ENCODE peak calls at places on chromosomes 3 and 15, in ten cellular contexts. R is RWPE1; A is OCI-LY7; U is H1; D is Peyer's patch; Z is GM23248; S is stomach; Y is upper lobe of left lung; F is CD8-positive, alpha-beta T cell; K is A549. I is an unnamed sample.

GRCh38 chr3:49263490-49263889 is 13.5 kb downstream of the C3orf62 start:
- DNase-seq in R (no peak), A (no peak), U (no peak), D (no peak), Z (no peak), S (no peak), Y (no peak), F (no peak), K (no peak), I (no peak)

GRCh38 chr3:156865732-156866131 is 39.6 kb downstream of the LEKR1 start:
- DNase-seq in R (no peak), A (no peak), U (no peak), D (no peak), Z (peak), S (no peak), Y (no peak), F (no peak), K (no peak), I (no peak)

GRCh38 chr3:45979378-45979777 is 16.2 kb downstream of the FYCO1 start:
- DNase-seq in R (no peak), A (no peak), U (no peak), D (no peak), Z (no peak), S (no peak), Y (peak), F (no peak), K (no peak), I (no peak)

GRCh38 chr15:84598993-84599392 is 1.8 kb upstream of the ZSCAN2 start:
- DNase-seq in R (peak), A (peak), U (peak), D (peak), Z (peak), S (peak), Y (peak), F (no peak), K (peak), I (peak)

GRCh38 chr3:197269024-197269423 is 29.4 kb downstream of the DLG1 start:
- DNase-seq in R (no peak), A (no peak), U (no peak), D (no peak), Z (no peak), S (no peak), Y (no peak), F (no peak), K (no peak), I (no peak)

GRCh38 chr3:58333206-58334012 is 717 bp downstream of the PXK start:
- DNase-seq in R (peak), A (peak), U (peak), D (peak), Z (peak), S (peak), Y (peak), F (peak), K (no peak), I (peak)

GRCh38 chr3:101784850-101785613 is 6.0 kb downstream of the NXPE3 start:
- DNase-seq in R (no peak), A (no peak), U (no peak), D (no peak), Z (no peak), S (no peak), Y (no peak), F (no peak), K (no peak), I (no peak)

GRCh38 chr15:101252836-101253235 is 988 bp upstream of the CHSY1 start:
- DNase-seq in R (no peak), A (no peak), U (no peak), D (no peak), Z (peak), S (no peak), Y (no peak), F (no peak), K (no peak), I (no peak)

GRCh38 chr3:30607032-30607833 is 832 bp downstream of the TGFBR2 start:
- DNase-seq in R (peak), A (peak), U (peak), D (peak), Z (peak), S (peak), Y (peak), F (peak), K (no peak), I (peak)

GRCh38 chr15:75104804-75105557 is 81.6 kb downstream of the PPCDC start:
- DNase-seq in R (peak), A (peak), U (no peak), D (peak), Z (peak), S (no peak), Y (peak), F (no peak), K (peak), I (no peak)

GRCh38 chr15:37485056-37485455 is 384.7 kb upstream of the MEIS2 start:
- DNase-seq in R (no peak), A (no peak), U (no peak), D (no peak), Z (no peak), S (no peak), Y (no peak), F (no peak), K (no peak), I (no peak)

GRCh38 chr3:57855943-57856342 is 99.8 kb downstream of the SLMAP start:
- DNase-seq in R (no peak), A (no peak), U (no peak), D (no peak), Z (peak), S (no peak), Y (no peak), F (no peak), K (no peak), I (no peak)

GRCh38 chr3:31976302-31976701 is 4.8 kb downstream of the OSBPL10 start:
- DNase-seq in R (no peak), A (no peak), U (no peak), D (no peak), Z (no peak), S (no peak), Y (no peak), F (no peak), K (no peak), I (no peak)

GRCh38 chr3:159635047-159635641 is 353.5 kb upstream of the IL12A start:
- DNase-seq in R (peak), A (no peak), U (no peak), D (no peak), Z (peak), S (no peak), Y (no peak), F (no peak), K (no peak), I (peak)

GRCh38 chr3:12833226-12834161 is 7.9 kb downstream of the RPL32 start:
- DNase-seq in R (no peak), A (no peak), U (no peak), D (no peak), Z (no peak), S (no peak), Y (no peak), F (no peak), K (no peak), I (no peak)
- H3K27ac ChIP-seq in R (peak), A (no peak), U (peak), D (no peak), Z (no peak), S (no peak), Y (no peak), F (no peak), K (no peak), I (peak)

GRCh38 chr3:17133637-17134545 is 249.1 kb downstream of the PLCL2 start:
- DNase-seq in R (no peak), A (no peak), U (no peak), D (no peak), Z (no peak), S (no peak), Y (no peak), F (no peak), K (no peak), I (peak)
- H3K27ac ChIP-seq in R (no peak), A (no peak), U (no peak), D (no peak), Z (no peak), S (no peak), Y (no peak), F (no peak), K (no peak), I (no peak)

GRCh38 chr15:95076381-95076780 is 845.0 kb downstream of the MCTP2 start:
- DNase-seq in R (no peak), A (no peak), U (no peak), D (no peak), Z (no peak), S (no peak), Y (no peak), F (no peak), K (no peak), I (no peak)
- H3K27ac ChIP-seq in R (no peak), A (no peak), U (no peak), D (no peak), Z (no peak), S (no peak), Y (no peak), F (no peak), K (no peak), I (no peak)

DNA sequence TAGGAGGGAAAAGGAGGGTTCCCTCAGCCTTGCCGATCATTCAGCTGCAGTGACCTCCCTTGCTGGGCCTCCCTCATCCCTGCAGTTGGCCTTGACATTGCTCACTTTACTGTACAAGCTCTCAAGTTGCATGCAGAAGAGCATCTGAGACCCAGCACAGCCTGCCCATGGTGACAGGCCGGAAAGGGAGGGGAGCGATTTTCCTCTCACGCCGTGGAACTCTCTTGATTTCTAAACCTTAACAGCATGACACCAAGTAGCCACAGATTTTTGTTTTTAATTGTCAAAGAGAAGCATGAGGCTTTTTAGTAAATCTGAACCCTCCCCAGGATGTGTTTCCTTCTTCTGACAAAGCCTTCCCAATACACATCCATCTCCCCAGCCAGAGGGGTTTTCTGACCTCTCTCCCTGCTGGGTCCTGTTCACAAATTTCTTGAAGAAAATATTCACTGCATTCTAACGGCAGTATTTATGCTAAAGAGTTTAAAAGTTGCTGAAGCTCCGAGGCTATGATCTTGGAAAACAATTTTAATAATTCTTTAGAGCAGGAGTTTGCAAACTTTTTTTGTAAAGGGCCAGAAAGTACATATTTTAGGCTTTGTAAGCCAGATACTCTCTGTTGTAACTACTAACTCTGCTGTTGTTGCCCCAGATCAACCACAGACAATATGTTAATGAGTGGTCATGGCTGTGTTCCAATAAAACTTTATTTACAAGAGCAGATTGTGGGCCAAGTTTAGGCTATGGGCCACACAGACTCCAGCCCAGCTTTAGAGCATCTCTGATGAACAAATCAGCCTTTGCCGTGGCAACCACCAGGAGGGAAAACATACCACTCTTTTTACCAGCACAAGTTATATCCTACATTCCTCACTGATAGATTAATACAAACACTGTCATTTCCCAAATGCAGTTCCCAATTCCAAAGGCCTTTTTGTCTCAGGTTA is 34.8 kb downstream of the LMCD1 start:
- DNase-seq in R (no peak), A (no peak), U (no peak), D (no peak), Z (peak), S (no peak), Y (no peak), F (no peak), K (no peak), I (peak)
- H3K27ac ChIP-seq in R (no peak), A (no peak), U (no peak), D (no peak), Z (peak), S (no peak), Y (no peak), F (no peak), K (no peak), I (no peak)

GRCh38 chr3:141276398-141276797 is 44.8 kb downstream of the PXYLP1 start:
- DNase-seq in R (no peak), A (no peak), U (no peak), D (no peak), Z (no peak), S (no peak), Y (no peak), F (no peak), K (no peak), I (peak)
- H3K27ac ChIP-seq in R (no peak), A (no peak), U (no peak), D (no peak), Z (no peak), S (no peak), Y (no peak), F (no peak), K (no peak), I (no peak)

GRCh38 chr3:4814302-4814903 is 164.8 kb upstream of the BHLHE40 start:
- DNase-seq in R (no peak), A (no peak), U (no peak), D (no peak), Z (no peak), S (no peak), Y (peak), F (no peak), K (no peak), I (peak)
- H3K27ac ChIP-seq in R (no peak), A (no peak), U (no peak), D (no peak), Z (no peak), S (peak), Y (peak), F (no peak), K (no peak), I (no peak)

DNA sequence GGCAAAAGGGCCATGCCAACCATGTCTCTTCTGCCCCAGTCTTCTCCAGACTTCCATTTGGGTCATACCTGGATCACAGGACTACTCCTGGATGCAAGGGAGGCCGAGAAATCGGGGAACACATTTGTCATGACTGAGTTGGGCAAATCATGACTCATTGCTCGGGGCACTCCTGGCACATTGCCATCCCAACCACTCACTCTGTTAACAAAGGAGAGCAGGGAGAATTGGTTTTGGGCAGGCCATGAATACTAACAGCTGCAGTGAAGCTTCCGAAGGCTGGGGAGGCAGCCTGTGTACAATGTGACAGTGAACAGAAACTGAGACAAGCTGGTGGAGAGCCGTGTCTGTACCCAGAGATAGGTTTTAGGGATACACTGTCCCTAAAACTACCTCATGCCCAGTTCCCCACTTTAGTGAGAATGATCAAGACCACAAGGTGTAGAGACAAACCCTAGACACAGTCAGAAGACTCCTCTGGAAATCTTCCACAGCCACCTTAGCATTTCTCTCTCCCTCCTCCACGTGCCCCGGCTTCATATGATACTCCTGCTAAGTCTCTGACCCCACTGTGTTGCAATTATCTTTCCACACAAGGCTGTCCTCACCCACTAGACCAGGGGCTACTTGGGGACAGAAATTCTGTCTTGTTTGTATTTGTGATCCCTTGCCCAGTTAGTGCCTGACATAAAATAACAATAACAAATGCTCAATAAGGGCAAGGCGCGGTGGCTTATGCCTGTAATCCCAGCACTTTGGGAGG is 10.5 kb upstream of the BUB1B start:
- DNase-seq in R (peak), A (no peak), U (no peak), D (no peak), Z (peak), S (peak), Y (peak), F (no peak), K (no peak), I (no peak)
- H3K27ac ChIP-seq in R (peak), A (no peak), U (no peak), D (no peak), Z (no peak), S (no peak), Y (no peak), F (no peak), K (no peak), I (no peak)

GRCh38 chr3:15783361-15783969 is 14.3 kb downstream of the ANKRD28 start:
- DNase-seq in R (no peak), A (no peak), U (no peak), D (no peak), Z (peak), S (no peak), Y (no peak), F (no peak), K (no peak), I (no peak)
- H3K27ac ChIP-seq in R (no peak), A (no peak), U (no peak), D (no peak), Z (peak), S (no peak), Y (no peak), F (no peak), K (peak), I (no peak)

DNA sequence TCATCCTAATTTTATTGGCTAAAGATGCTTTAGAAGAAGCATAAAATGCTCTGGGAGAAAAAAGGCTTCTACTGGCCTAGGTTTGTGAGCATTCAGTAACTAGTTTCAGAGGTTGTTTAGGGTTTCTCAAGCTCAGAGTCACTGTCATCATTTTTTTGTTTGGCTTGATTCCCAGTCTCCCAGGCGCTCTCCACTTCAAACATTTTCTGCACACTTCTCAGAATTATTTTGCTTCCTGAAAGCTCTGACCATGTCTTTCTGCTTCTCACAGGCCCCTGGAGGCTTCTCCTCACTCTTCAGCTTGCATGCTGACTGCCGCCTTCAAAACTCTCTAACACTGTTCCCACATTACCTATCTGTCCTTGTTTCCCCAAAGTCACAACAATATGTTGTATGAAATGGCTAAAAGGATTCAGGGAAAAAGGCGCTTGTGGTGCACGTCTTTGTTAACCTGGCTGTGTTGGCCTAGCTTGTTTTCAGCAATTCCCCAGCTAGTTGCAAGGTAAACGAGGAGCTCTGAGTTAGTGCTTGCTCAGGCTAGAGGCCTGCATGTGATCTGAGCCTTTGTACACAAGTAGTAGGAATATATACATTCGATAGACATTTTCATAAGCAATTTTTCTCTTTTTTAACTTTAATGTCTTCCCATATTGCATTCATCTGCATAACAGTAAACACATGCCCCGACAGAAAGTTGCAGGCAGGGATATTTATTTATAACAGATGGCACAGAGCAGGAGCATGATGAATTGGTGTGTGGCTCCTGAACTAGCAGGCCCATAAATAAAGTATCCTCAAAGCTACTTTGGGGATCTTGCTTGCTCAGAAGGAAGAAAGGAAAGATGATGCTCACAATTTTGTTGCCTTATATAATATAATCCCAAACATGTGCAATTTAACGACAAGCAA is 129.2 kb upstream of the DPH6 start:
- DNase-seq in R (no peak), A (no peak), U (no peak), D (no peak), Z (peak), S (no peak), Y (no peak), F (no peak), K (no peak), I (peak)
- H3K27ac ChIP-seq in R (no peak), A (no peak), U (no peak), D (no peak), Z (peak), S (no peak), Y (no peak), F (no peak), K (no peak), I (peak)